ENCODE peak calls at places on chromosome 21, in ten cellular contexts. Q is fibroblast of lung; L is tibial artery; D is AG04450; I is endodermal cell; R is HAP-1; J is CD4-positive, CD25-positive, alpha-beta regulatory T cell; O is CD8-positive, alpha-beta T cell; A is astrocyte; T is A549. M is an unnamed sample. For H3K9me3, the result is how much of the 10 kb centered on the place peaks cover.

GRCh38 chr21:32185103-32185502 is 93.7 kb downstream of the MIS18A start:
- DNase-seq in Q (no peak), L (no peak), D (no peak), I (no peak), R (no peak), J (no peak), O (no peak), A (no peak), T (no peak), M (no peak)

GRCh38 chr21:26849428-26850115 is 4.4 kb upstream of the ADAMTS1 start:
- DNase-seq in Q (peak), L (no peak), D (no peak), I (no peak), R (peak), J (no peak), O (no peak), A (peak), T (peak), M (no peak)

GRCh38 chr21:36917487-36918158 is 48.8 kb downstream of the HLCS start:
- DNase-seq in Q (peak), L (no peak), D (peak), I (peak), R (peak), J (no peak), O (no peak), A (peak), T (peak), M (no peak)

GRCh38 chr21:38486221-38486620 is 12.1 kb downstream of the ERG start:
- DNase-seq in Q (peak), L (no peak), D (peak), I (no peak), R (no peak), J (no peak), O (no peak), A (peak), T (peak), M (no peak)

GRCh38 chr21:36630485-36631206 is 68.3 kb upstream of the SIM2 start:
- DNase-seq in Q (peak), L (peak), D (no peak), I (peak), R (peak), J (peak), O (peak), A (no peak), T (peak), M (peak)

GRCh38 chr21:38460171-38460742 is 38.0 kb downstream of the ERG start:
- DNase-seq in Q (peak), L (peak), D (no peak), I (no peak), R (no peak), J (no peak), O (no peak), A (peak), T (no peak), M (no peak)

GRCh38 chr21:36693144-36694040 is 5.5 kb upstream of the SIM2 start:
- DNase-seq in Q (no peak), L (no peak), D (no peak), I (peak), R (no peak), J (no peak), O (no peak), A (no peak), T (no peak), M (no peak)

GRCh38 chr21:42701706-42702456 is 48.5 kb downstream of the PDE9A start:
- DNase-seq in Q (no peak), L (no peak), D (no peak), I (no peak), R (no peak), J (no peak), O (no peak), A (no peak), T (no peak), M (no peak)

GRCh38 chr21:16587671-16588379 is 858.0 kb downstream of the USP25 start:
- DNase-seq in Q (peak), L (peak), D (no peak), I (peak), R (no peak), J (no peak), O (no peak), A (peak), T (no peak), M (no peak)

GRCh38 chr21:42765656-42766055 is 112.2 kb downstream of the PDE9A start:
- DNase-seq in Q (no peak), L (no peak), D (no peak), I (no peak), R (no peak), J (no peak), O (no peak), A (no peak), T (no peak), M (no peak)

GRCh38 chr21:36141513-36141925 is 6.6 kb downstream of the CBR3 start:
- DNase-seq in Q (peak), L (peak), D (peak), I (peak), R (peak), J (peak), O (peak), A (peak), T (peak), M (peak)

GRCh38 chr21:31098576-31099005 is 60.3 kb upstream of the KRTAP19-8 start:
- DNase-seq in Q (peak), L (peak), D (peak), I (peak), R (peak), J (peak), O (peak), A (peak), T (peak), M (peak)

GRCh38 chr21:37270576-37271365 is 3.6 kb upstream of the VPS26C start:
- DNase-seq in Q (no peak), L (no peak), D (no peak), I (peak), R (no peak), J (no peak), O (no peak), A (no peak), T (no peak), M (no peak)

GRCh38 chr21:38475519-38475918 is 22.8 kb downstream of the ERG start:
- DNase-seq in Q (no peak), L (no peak), D (no peak), I (peak), R (no peak), J (no peak), O (no peak), A (no peak), T (no peak), M (no peak)

GRCh38 chr21:36255650-36256047 is 64.3 kb upstream of the MORC3 start:
- DNase-seq in Q (no peak), L (no peak), D (no peak), I (no peak), R (no peak), J (no peak), O (no peak), A (no peak), T (no peak), M (no peak)

GRCh38 chr21:26067836-26068401 is 102.7 kb downstream of the APP start:
- DNase-seq in Q (no peak), L (no peak), D (no peak), I (no peak), R (no peak), J (no peak), O (no peak), A (no peak), T (no peak), M (no peak)

GRCh38 chr21:37780991-37781983 is 135.0 kb downstream of the KCNJ6 start:
- DNase-seq in Q (no peak), L (no peak), D (no peak), I (peak), R (no peak), J (no peak), O (no peak), A (no peak), T (no peak), M (no peak)

GRCh38 chr21:35227774-35228173 is 178.7 kb upstream of the RUNX1 start:
- DNase-seq in Q (no peak), L (no peak), D (no peak), I (no peak), R (no peak), J (no peak), O (no peak), A (no peak), T (no peak), M (no peak)

GRCh38 chr21:31184462-31184861 is 146.2 kb upstream of the KRTAP19-8 start:
- DNase-seq in Q (no peak), L (no peak), D (no peak), I (no peak), R (no peak), J (peak), O (peak), A (no peak), T (no peak), M (peak)

GRCh38 chr21:41695513-41695912 is 71.3 kb downstream of the RIPK4 start:
- DNase-seq in Q (no peak), L (no peak), D (no peak), I (no peak), R (no peak), J (no peak), O (no peak), A (no peak), T (no peak), M (no peak)

GRCh38 chr21:32403201-32403701 is 9.3 kb upstream of the EVA1C start:
- DNase-seq in Q (peak), L (peak), D (peak), I (peak), R (peak), J (peak), O (peak), A (peak), T (peak), M (peak)

GRCh38 chr21:35963920-35964451 is 96.3 kb downstream of the SETD4 start:
- DNase-seq in Q (no peak), L (no peak), D (no peak), I (no peak), R (no peak), J (no peak), O (no peak), A (no peak), T (no peak), M (no peak)

DNA sequence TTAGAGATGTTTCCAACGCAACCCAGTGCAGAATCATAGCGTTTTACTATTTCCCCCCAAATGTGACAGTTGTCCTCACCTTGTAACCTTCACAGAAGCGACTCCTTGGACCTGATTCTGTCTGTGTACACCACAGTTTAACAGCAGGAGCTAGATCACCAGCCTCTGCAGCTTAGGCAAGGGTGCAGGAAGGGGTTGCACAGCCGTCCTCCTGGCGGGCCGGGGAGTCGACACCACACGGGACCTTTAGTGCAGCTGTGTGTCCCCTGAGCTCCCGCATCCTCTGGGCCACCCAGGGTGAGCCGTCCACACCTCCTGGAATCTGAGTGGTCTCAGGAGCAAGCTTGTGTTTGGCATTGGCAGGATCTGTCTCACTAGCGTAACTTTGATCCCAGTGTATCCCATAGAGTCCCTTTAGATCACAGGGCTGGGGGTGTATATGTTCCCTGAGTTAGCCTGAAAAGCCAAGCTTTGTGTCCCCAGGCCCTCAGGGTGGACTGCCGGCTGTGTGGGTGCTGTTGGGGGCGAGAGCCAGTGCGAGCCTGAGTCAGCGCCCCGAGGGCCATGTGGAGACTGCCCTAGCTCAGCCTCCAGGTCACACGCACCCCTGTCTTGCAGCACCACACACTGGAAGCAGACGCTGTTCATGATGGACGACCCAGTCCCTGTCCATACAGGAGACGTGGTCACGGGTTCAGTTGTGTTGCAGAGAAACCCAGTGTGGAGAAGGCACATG is 27.5 kb downstream of the PRMT2 start:
- DNase-seq in Q (no peak), L (no peak), D (no peak), I (no peak), R (no peak), J (no peak), O (no peak), A (no peak), T (no peak), M (no peak)
- H3K9me3 ChIP-seq in Q (under half), L (under half), D (under half), I (under half), R (under half), J (under half), O (under half), A (under half), T (under half), M (under half)

GRCh38 chr21:28099296-28099695 is 893.4 kb downstream of the LTN1 start:
- DNase-seq in Q (peak), L (no peak), D (no peak), I (no peak), R (no peak), J (no peak), O (no peak), A (peak), T (no peak), M (no peak)
- H3K9me3 ChIP-seq in Q (under half), L (under half), D (under half), I (under half), R (under half), J (under half), O (under half), A (under half), T (under half), M (under half)

DNA sequence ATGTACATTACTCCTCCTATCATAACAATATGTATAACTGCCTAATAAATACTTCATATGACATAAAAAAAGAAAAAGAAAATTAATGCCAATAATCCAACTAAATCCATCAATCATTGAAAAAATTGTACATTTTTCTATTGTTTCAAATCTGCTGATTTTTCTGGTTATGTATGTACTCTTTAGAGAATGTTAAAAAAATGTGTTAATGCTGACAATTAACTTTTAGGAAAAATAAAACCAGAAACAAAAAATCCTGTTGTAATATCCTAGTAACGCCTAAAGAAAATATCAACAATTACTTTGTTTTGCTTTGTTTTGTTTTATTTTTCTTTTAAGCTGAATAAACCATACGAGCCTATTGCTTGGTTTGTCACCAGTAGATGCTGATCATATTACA is 213.9 kb upstream of the USP25 start:
- DNase-seq in Q (no peak), L (no peak), D (no peak), I (no peak), R (no peak), J (no peak), O (no peak), A (no peak), T (no peak), M (no peak)
- H3K9me3 ChIP-seq in Q (under half), L (under half), D (under half), I (under half), R (under half), J (under half), O (under half), A (under half), T (under half), M (under half)

GRCh38 chr21:8998946-8999681 is 1522.3 kb upstream of the TPTE start:
- DNase-seq in Q (no peak), L (no peak), D (no peak), I (no peak), R (no peak), J (no peak), O (no peak), A (no peak), T (peak), M (no peak)
- H3K9me3 ChIP-seq in Q (under half), L (under half), D (under half), I (half or more), R (under half), J (under half), O (under half), A (under half), T (under half), M (under half)

GRCh38 chr21:8997011-8997440 is 1524.4 kb upstream of the TPTE start:
- DNase-seq in Q (no peak), L (no peak), D (no peak), I (no peak), R (no peak), J (no peak), O (no peak), A (no peak), T (peak), M (no peak)
- H3K9me3 ChIP-seq in Q (under half), L (under half), D (under half), I (half or more), R (under half), J (under half), O (under half), A (under half), T (under half), M (under half)

GRCh38 chr21:46067505-46068201 is 30.3 kb upstream of the COL6A2 start:
- DNase-seq in Q (no peak), L (no peak), D (no peak), I (peak), R (no peak), J (no peak), O (peak), A (no peak), T (no peak), M (no peak)

GRCh38 chr21:46065993-46066842 is 31.7 kb upstream of the COL6A2 start:
- DNase-seq in Q (no peak), L (peak), D (no peak), I (peak), R (no peak), J (no peak), O (peak), A (no peak), T (no peak), M (no peak)

GRCh38 chr21:46065215-46065992 is 32.5 kb upstream of the COL6A2 start:
- DNase-seq in Q (peak), L (peak), D (no peak), I (peak), R (no peak), J (no peak), O (peak), A (peak), T (no peak), M (no peak)

GRCh38 chr21:46068516-46069079 is 29.3 kb upstream of the COL6A2 start:
- DNase-seq in Q (no peak), L (no peak), D (no peak), I (peak), R (no peak), J (no peak), O (peak), A (no peak), T (no peak), M (no peak)

DNA sequence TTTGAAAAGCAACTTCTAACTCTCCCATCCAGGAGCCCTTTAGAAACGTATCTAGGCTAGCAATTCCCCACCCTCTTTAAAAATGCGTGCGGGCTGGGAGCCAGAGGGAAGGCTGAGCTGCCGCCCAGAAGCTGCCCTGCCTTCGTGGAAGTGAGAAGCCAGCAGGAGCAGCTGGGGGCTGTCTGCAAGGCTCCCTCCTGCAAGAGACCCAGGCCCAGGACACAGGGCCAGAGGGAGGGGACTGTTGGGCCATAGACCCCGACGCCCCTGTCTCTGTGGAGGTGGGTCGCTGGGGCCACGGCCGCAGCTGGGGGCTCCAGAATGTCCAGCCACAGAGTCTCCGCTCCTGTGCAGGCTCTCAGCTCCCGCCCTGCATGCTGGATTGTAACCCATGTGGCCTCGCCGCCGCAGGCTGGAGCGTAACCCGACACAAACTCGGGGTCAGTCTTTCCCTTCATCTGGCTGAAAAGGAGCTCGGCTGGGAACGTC is 31.0 kb upstream of the COL6A2 start:
- DNase-seq in Q (peak), L (peak), D (no peak), I (peak), R (no peak), J (no peak), O (peak), A (peak), T (no peak), M (no peak)
- H3K9me3 ChIP-seq in Q (under half), L (under half), D (under half), I (under half), R (under half), J (under half), O (under half), A (under half), T (under half), M (under half)

GRCh38 chr21:23016617-23017016 is 2018.4 kb downstream of the NCAM2 start:
- DNase-seq in Q (no peak), L (no peak), D (no peak), I (peak), R (no peak), J (no peak), O (no peak), A (no peak), T (peak), M (no peak)
- H3K9me3 ChIP-seq in Q (under half), L (under half), D (under half), I (under half), R (under half), J (under half), O (under half), A (under half), T (under half), M (under half)

GRCh38 chr21:22725436-22725835 is 1727.2 kb downstream of the NCAM2 start:
- DNase-seq in Q (no peak), L (no peak), D (no peak), I (no peak), R (no peak), J (no peak), O (no peak), A (no peak), T (no peak), M (no peak)
- H3K9me3 ChIP-seq in Q (under half), L (under half), D (under half), I (under half), R (under half), J (under half), O (under half), A (under half), T (under half), M (under half)

DNA sequence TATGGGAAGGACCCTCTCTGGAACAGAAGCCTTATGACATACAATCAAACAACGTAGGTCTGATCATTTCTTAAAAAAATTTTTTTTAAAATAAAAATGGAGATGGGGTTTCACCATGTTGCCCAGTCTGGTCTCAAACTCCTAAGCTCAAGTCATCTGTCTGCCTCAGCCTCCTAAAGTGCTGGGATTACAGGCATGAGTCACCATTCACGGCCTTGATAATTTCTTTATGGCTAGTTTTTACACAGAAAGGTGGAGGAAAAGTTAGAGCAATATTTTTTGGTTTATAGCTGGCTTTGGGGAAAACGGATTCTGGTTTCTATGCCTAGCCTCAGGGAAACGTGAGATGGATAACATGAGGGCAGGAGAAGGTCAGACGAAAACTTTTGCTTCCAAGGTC is 70.0 kb upstream of the B3GALT5 start:
- DNase-seq in Q (no peak), L (no peak), D (no peak), I (no peak), R (no peak), J (no peak), O (no peak), A (no peak), T (no peak), M (no peak)
- H3K9me3 ChIP-seq in Q (under half), L (under half), D (under half), I (under half), R (under half), J (under half), O (under half), A (under half), T (under half), M (under half)

GRCh38 chr21:33843216-33843615 is 72.4 kb downstream of the ATP5PO start:
- DNase-seq in Q (no peak), L (peak), D (no peak), I (no peak), R (no peak), J (no peak), O (no peak), A (no peak), T (no peak), M (no peak)
- H3K9me3 ChIP-seq in Q (under half), L (under half), D (under half), I (under half), R (under half), J (under half), O (under half), A (under half), T (under half), M (under half)